ENCODE peak calls at places on chromosomes 3 and 15, in four cellular contexts. One of them, this sample, is unnamed.

GRCh38 chr15:92600902-92601301 is 54.7 kb downstream of the FAM174B start:
- DNase-seq in T-helper 9 cell: no peak
- DNase-seq in Right ventricle myocardium superior: no peak
- DNase-seq in AG20443: no peak
- DNase-seq in this sample: no peak

GRCh38 chr3:131091768-131092167 is 65.1 kb downstream of the NEK11 start:
- DNase-seq in Right ventricle myocardium superior: no peak
- DNase-seq in T-helper 9 cell: no peak
- DNase-seq in AG20443: no peak
- DNase-seq in this sample: no peak

GRCh38 chr3:196694202-196694638 is 17.8 kb downstream of the CEP19 start:
- DNase-seq in AG20443: peak
- DNase-seq in Right ventricle myocardium superior: no peak
- DNase-seq in T-helper 9 cell: no peak
- DNase-seq in this sample: peak

GRCh38 chr15:63942486-63943365 is 103.6 kb downstream of the DAPK2 start:
- DNase-seq in T-helper 9 cell: no peak
- DNase-seq in Right ventricle myocardium superior: no peak
- DNase-seq in AG20443: no peak
- DNase-seq in this sample: no peak

GRCh38 chr3:160697628-160698382 is 20.8 kb downstream of the ARL14 start:
- DNase-seq in Right ventricle myocardium superior: no peak
- DNase-seq in AG20443: peak
- DNase-seq in T-helper 9 cell: no peak
- DNase-seq in this sample: peak

GRCh38 chr15:96124436-96124835 is 206.1 kb upstream of the NR2F2 start:
- DNase-seq in T-helper 9 cell: no peak
- DNase-seq in AG20443: no peak
- DNase-seq in Right ventricle myocardium superior: no peak
- DNase-seq in this sample: no peak

GRCh38 chr3:17747184-17747889 is 4.9 kb upstream of the TBC1D5 start:
- DNase-seq in Right ventricle myocardium superior: no peak
- DNase-seq in AG20443: no peak
- DNase-seq in T-helper 9 cell: no peak
- DNase-seq in this sample: no peak

GRCh38 chr15:75693501-75694240 is 19.0 kb downstream of the CSPG4 start:
- DNase-seq in AG20443: peak
- DNase-seq in Right ventricle myocardium superior: no peak
- DNase-seq in T-helper 9 cell: no peak
- DNase-seq in this sample: peak

GRCh38 chr3:45154641-45155147 is 8.5 kb upstream of the CDCP1 start:
- DNase-seq in AG20443: peak
- DNase-seq in Right ventricle myocardium superior: no peak
- DNase-seq in T-helper 9 cell: no peak
- DNase-seq in this sample: no peak

GRCh38 chr15:26682765-26683164 is 90.1 kb downstream of the GABRB3 start:
- DNase-seq in AG20443: no peak
- DNase-seq in T-helper 9 cell: no peak
- DNase-seq in Right ventricle myocardium superior: no peak
- DNase-seq in this sample: no peak

GRCh38 chr3:150106752-150107428 is 136.2 kb upstream of the PFN2 start:
- DNase-seq in Right ventricle myocardium superior: no peak
- DNase-seq in AG20443: peak
- DNase-seq in T-helper 9 cell: no peak
- DNase-seq in this sample: peak